ENCODE peak calls at places on chromosomes 11 and 22, in four cellular contexts. V is germinal center; T is T1000; H is stimulated activated CD4-positive, alpha-beta T cell treated with anti-CD3 and anti-CD28 coated beads, Interleukin-2, amount 100 ng/mL, for 48 hours. Z is an unnamed sample.

GRCh38 chr22:37018815-37019308 is 385 bp downstream of the TST start:
- DNase-seq in V (no peak), T (no peak), H (no peak), Z (no peak)

GRCh38 chr22:23803001-23803819 is 16.4 kb downstream of the SMARCB1 start:
- DNase-seq in V (peak), T (no peak), H (no peak), Z (no peak)

GRCh38 chr11:45373506-45373905 is 87.4 kb upstream of the SYT13 start:
- DNase-seq in V (no peak), T (no peak), H (no peak), Z (no peak)

GRCh38 chr11:69467646-69468045 is 13.8 kb upstream of the LINC01488 start:
- DNase-seq in V (no peak), T (no peak), H (no peak), Z (no peak)

GRCh38 chr11:1877211-1878133 is 14.2 kb downstream of the PRR33 start:
- DNase-seq in V (no peak), T (no peak), H (no peak), Z (no peak)

GRCh38 chr11:27187075-27187847 is 146.6 kb downstream of the BBOX1 start:
- DNase-seq in V (no peak), T (no peak), H (no peak), Z (no peak)

GRCh38 chr11:75896843-75897419 is 81.9 kb downstream of the UVRAG start:
- DNase-seq in V (peak), T (no peak), H (no peak), Z (no peak)

GRCh38 chr11:86606270-86606848 is 66.1 kb downstream of the ME3 start:
- DNase-seq in V (no peak), T (no peak), H (no peak), Z (no peak)

GRCh38 chr22:46881373-46882118 is 119.1 kb downstream of the TBC1D22A start:
- DNase-seq in V (no peak), T (no peak), H (no peak), Z (no peak)

GRCh38 chr11:10328314-10329090 is 23.6 kb downstream of the ADM start:
- DNase-seq in V (no peak), T (no peak), H (no peak), Z (no peak)

GRCh38 chr11:285894-286220 is 3.1 kb upstream of the PGGHG start:
- DNase-seq in V (no peak), T (no peak), H (no peak), Z (no peak)

GRCh38 chr22:29208879-29209623 is 3.4 kb downstream of the EMID1 start:
- DNase-seq in V (peak), T (no peak), H (no peak), Z (peak)

Z was measured in CMK.